ENCODE peak calls at places on chromosomes 5 and 9, in six cellular contexts. One of them, this sample, is unnamed.

GRCh38 chr5:149403923-149404745 is 25.0 kb upstream of the IL17B start:
- DNase-seq in heart right ventricle: no peak
- DNase-seq in GM06990: no peak
- DNase-seq in foreskin fibroblast: peak; percentile 81
- DNase-seq in AG09309: peak; percentile 94
- DNase-seq in ovary: peak; percentile 13
- DNase-seq in this sample: peak; percentile 67

GRCh38 chr5:54702470-54702869 is 184.9 kb downstream of the SNX18 start:
- DNase-seq in AG09309: no peak
- DNase-seq in foreskin fibroblast: no peak
- DNase-seq in GM06990: no peak
- DNase-seq in heart right ventricle: no peak
- DNase-seq in ovary: no peak
- DNase-seq in this sample: no peak

GRCh38 chr9:94120854-94121376 is 36.7 kb downstream of the PTPDC1 start:
- DNase-seq in AG09309: no peak
- DNase-seq in foreskin fibroblast: no peak
- DNase-seq in heart right ventricle: no peak
- DNase-seq in GM06990: no peak
- DNase-seq in ovary: no peak
- DNase-seq in this sample: no peak

GRCh38 chr5:109708813-109709212 is 19.1 kb downstream of the MAN2A1 start:
- DNase-seq in AG09309: no peak
- DNase-seq in heart right ventricle: no peak
- DNase-seq in GM06990: no peak
- DNase-seq in foreskin fibroblast: no peak
- DNase-seq in ovary: no peak
- DNase-seq in this sample: no peak

GRCh38 chr5:59275537-59276276 is 617.8 kb downstream of the PDE4D start:
- DNase-seq in heart right ventricle: peak; percentile 15
- DNase-seq in GM06990: no peak
- DNase-seq in ovary: no peak
- DNase-seq in foreskin fibroblast: peak; percentile 57
- DNase-seq in AG09309: no peak
- DNase-seq in this sample: peak; percentile 86

GRCh38 chr9:131096490-131097258 is at the start of gene AIF1L:
- DNase-seq in AG09309: no peak
- DNase-seq in GM06990: no peak
- DNase-seq in ovary: no peak
- DNase-seq in heart right ventricle: peak; percentile 38
- DNase-seq in foreskin fibroblast: peak; percentile 22
- DNase-seq in this sample: no peak

GRCh38 chr9:79023134-79023577 is 548.6 kb upstream of the TLE4 start:
- DNase-seq in GM06990: no peak
- DNase-seq in foreskin fibroblast: peak; percentile 90
- DNase-seq in AG09309: peak; percentile 92
- DNase-seq in heart right ventricle: no peak
- DNase-seq in ovary: no peak
- DNase-seq in this sample: peak; percentile 91

GRCh38 chr9:135706288-135706687 is 4.3 kb downstream of the KCNT1 start:
- DNase-seq in heart right ventricle: no peak
- DNase-seq in ovary: no peak
- DNase-seq in AG09309: no peak
- DNase-seq in GM06990: no peak
- DNase-seq in foreskin fibroblast: no peak
- DNase-seq in this sample: no peak

GRCh38 chr9:10050016-10050415 is 562.8 kb downstream of the PTPRD start:
- DNase-seq in AG09309: no peak
- DNase-seq in heart right ventricle: no peak
- DNase-seq in foreskin fibroblast: no peak
- DNase-seq in ovary: no peak
- DNase-seq in GM06990: no peak
- DNase-seq in this sample: peak; percentile 14

GRCh38 chr5:143417503-143418139 is 14.1 kb upstream of the NR3C1 start:
- DNase-seq in AG09309: no peak
- DNase-seq in GM06990: no peak
- DNase-seq in foreskin fibroblast: no peak
- DNase-seq in heart right ventricle: no peak
- DNase-seq in ovary: no peak
- DNase-seq in this sample: no peak
- H3K4me3 ChIP-seq in AG09309: no peak overlapping the region
- H3K4me3 ChIP-seq in GM06990: no peak overlapping the region
- H3K4me3 ChIP-seq in foreskin fibroblast: no peak overlapping the region
- H3K4me3 ChIP-seq in heart right ventricle: no peak overlapping the region
- H3K4me3 ChIP-seq in ovary: no peak overlapping the region
- H3K4me3 ChIP-seq in this sample: no peak overlapping the region

GRCh38 chr5:68252678-68253520 is 37.3 kb downstream of the PIK3R1 start:
- DNase-seq in ovary: peak; percentile 66
- DNase-seq in AG09309: no peak
- DNase-seq in foreskin fibroblast: peak; percentile 88
- DNase-seq in heart right ventricle: no peak
- DNase-seq in GM06990: no peak
- DNase-seq in this sample: peak; percentile 88

GRCh38 chr5:68257207-68257606 is 41.7 kb downstream of the PIK3R1 start:
- DNase-seq in foreskin fibroblast: no peak
- DNase-seq in heart right ventricle: no peak
- DNase-seq in GM06990: no peak
- DNase-seq in ovary: no peak
- DNase-seq in AG09309: no peak
- DNase-seq in this sample: no peak

GRCh38 chr5:68258531-68258930 is 43.0 kb downstream of the PIK3R1 start:
- DNase-seq in heart right ventricle: no peak
- DNase-seq in GM06990: no peak
- DNase-seq in AG09309: no peak
- DNase-seq in ovary: no peak
- DNase-seq in foreskin fibroblast: no peak
- DNase-seq in this sample: no peak

GRCh38 chr5:68253612-68254341 is 38.2 kb downstream of the PIK3R1 start:
- DNase-seq in foreskin fibroblast: peak; percentile 83
- DNase-seq in ovary: no peak
- DNase-seq in AG09309: no peak
- DNase-seq in heart right ventricle: no peak
- DNase-seq in GM06990: no peak
- DNase-seq in this sample: no peak

GRCh38 chr5:68255305-68256130 is 40.0 kb downstream of the PIK3R1 start:
- DNase-seq in AG09309: no peak
- DNase-seq in foreskin fibroblast: no peak
- DNase-seq in ovary: no peak
- DNase-seq in GM06990: no peak
- DNase-seq in heart right ventricle: no peak
- DNase-seq in this sample: no peak
- H3K4me3 ChIP-seq in AG09309: no peak overlapping the region
- H3K4me3 ChIP-seq in foreskin fibroblast: peak overlapping the region; percentile 11
- H3K4me3 ChIP-seq in ovary: no peak overlapping the region
- H3K4me3 ChIP-seq in GM06990: no peak overlapping the region
- H3K4me3 ChIP-seq in heart right ventricle: no peak overlapping the region
- H3K4me3 ChIP-seq in this sample: no peak overlapping the region

GRCh38 chr9:21546949-21547348 is 64.8 kb upstream of the IFNE start:
- DNase-seq in ovary: no peak
- DNase-seq in heart right ventricle: no peak
- DNase-seq in GM06990: no peak
- DNase-seq in AG09309: no peak
- DNase-seq in foreskin fibroblast: no peak
- DNase-seq in this sample: no peak

GRCh38 chr9:21543187-21543586 is 61.1 kb upstream of the IFNE start:
- DNase-seq in ovary: no peak
- DNase-seq in GM06990: no peak
- DNase-seq in AG09309: no peak
- DNase-seq in foreskin fibroblast: no peak
- DNase-seq in heart right ventricle: no peak
- DNase-seq in this sample: no peak

GRCh38 chr9:21542780-21543179 is 60.7 kb upstream of the IFNE start:
- DNase-seq in heart right ventricle: no peak
- DNase-seq in GM06990: no peak
- DNase-seq in ovary: no peak
- DNase-seq in foreskin fibroblast: no peak
- DNase-seq in AG09309: no peak
- DNase-seq in this sample: no peak
- H3K4me3 ChIP-seq in heart right ventricle: no peak overlapping the region
- H3K4me3 ChIP-seq in GM06990: no peak overlapping the region
- H3K4me3 ChIP-seq in ovary: no peak overlapping the region
- H3K4me3 ChIP-seq in foreskin fibroblast: no peak overlapping the region
- H3K4me3 ChIP-seq in AG09309: no peak overlapping the region
- H3K4me3 ChIP-seq in this sample: no peak overlapping the region

DNA sequence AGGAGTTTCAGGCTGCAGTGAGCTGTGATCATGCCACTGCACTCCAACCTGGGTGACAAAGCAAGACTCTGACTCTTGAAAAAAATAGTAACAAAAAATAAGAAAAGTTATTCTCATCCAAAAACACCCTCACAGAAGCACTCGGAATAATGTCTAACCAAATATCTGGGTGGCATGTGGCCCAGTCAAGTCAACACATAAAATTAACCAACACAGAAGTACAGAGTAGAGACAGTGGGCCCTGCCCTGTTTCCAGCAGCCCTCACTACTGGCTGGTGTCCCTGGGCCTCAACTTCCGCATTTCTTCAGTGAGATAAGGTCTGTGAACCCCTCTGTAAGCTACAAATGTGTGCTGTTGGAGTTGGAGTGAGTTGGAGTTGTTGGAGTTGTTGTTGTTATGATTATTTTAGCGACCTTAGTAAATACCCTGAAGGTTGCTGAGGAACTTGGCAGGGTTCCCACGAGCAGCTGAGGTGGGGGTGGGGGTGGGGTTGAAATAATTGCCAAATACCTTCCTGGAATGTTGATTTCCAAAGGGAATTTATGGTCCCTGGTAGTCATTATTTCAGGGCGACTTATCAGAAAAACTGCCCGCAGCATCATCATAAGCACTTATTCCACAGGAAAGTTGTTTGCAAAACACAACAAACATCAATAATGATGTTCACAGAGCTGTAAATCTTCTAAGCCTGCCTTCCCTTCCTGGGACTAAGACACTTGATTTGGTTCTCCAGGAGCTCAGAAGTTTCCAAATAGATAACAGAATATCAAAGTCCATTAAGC is 30.2 kb downstream of the C5orf15 start:
- DNase-seq in ovary: no peak
- DNase-seq in foreskin fibroblast: no peak
- DNase-seq in GM06990: no peak
- DNase-seq in heart right ventricle: no peak
- DNase-seq in AG09309: no peak
- DNase-seq in this sample: no peak
- H3K4me3 ChIP-seq in ovary: no peak overlapping the region
- H3K4me3 ChIP-seq in foreskin fibroblast: no peak overlapping the region
- H3K4me3 ChIP-seq in GM06990: no peak overlapping the region
- H3K4me3 ChIP-seq in heart right ventricle: no peak overlapping the region
- H3K4me3 ChIP-seq in AG09309: no peak overlapping the region
- H3K4me3 ChIP-seq in this sample: no peak overlapping the region

GRCh38 chr5:13985736-13986418 is 41.4 kb upstream of the DNAH5 start:
- DNase-seq in ovary: no peak
- DNase-seq in AG09309: peak; percentile 57
- DNase-seq in GM06990: no peak
- DNase-seq in foreskin fibroblast: peak; percentile 94
- DNase-seq in heart right ventricle: no peak
- DNase-seq in this sample: peak; percentile 95
- H3K4me3 ChIP-seq in ovary: no peak overlapping the region
- H3K4me3 ChIP-seq in AG09309: peak overlapping the region; percentile 3
- H3K4me3 ChIP-seq in GM06990: no peak overlapping the region
- H3K4me3 ChIP-seq in foreskin fibroblast: no peak overlapping the region
- H3K4me3 ChIP-seq in heart right ventricle: no peak overlapping the region
- H3K4me3 ChIP-seq in this sample: no peak overlapping the region

GRCh38 chr9:129458663-129459549 is 162.0 kb downstream of the C9orf50 start:
- DNase-seq in heart right ventricle: peak; percentile 71
- DNase-seq in GM06990: no peak
- DNase-seq in ovary: peak; percentile 78
- DNase-seq in AG09309: no peak
- DNase-seq in foreskin fibroblast: peak; percentile 41
- DNase-seq in this sample: peak; percentile 88

GRCh38 chr9:129458155-129458661 is 162.7 kb downstream of the C9orf50 start:
- DNase-seq in ovary: no peak
- DNase-seq in foreskin fibroblast: peak; percentile 50
- DNase-seq in GM06990: peak; percentile 46
- DNase-seq in AG09309: no peak
- DNase-seq in heart right ventricle: peak; percentile 61
- DNase-seq in this sample: peak; percentile 65

GRCh38 chr9:129460323-129461261 is 160.3 kb downstream of the C9orf50 start:
- DNase-seq in foreskin fibroblast: peak; percentile 100
- DNase-seq in ovary: peak; percentile 99
- DNase-seq in heart right ventricle: peak; percentile 95
- DNase-seq in AG09309: peak; percentile 95
- DNase-seq in GM06990: peak; percentile 81
- DNase-seq in this sample: peak; percentile 100

GRCh38 chr9:129457325-129457779 is 163.5 kb downstream of the C9orf50 start:
- DNase-seq in foreskin fibroblast: no peak
- DNase-seq in heart right ventricle: no peak
- DNase-seq in AG09309: no peak
- DNase-seq in ovary: no peak
- DNase-seq in GM06990: no peak
- DNase-seq in this sample: no peak

GRCh38 chr9:129459550-129460322 is 161.2 kb downstream of the C9orf50 start:
- DNase-seq in heart right ventricle: no peak
- DNase-seq in AG09309: no peak
- DNase-seq in GM06990: no peak
- DNase-seq in foreskin fibroblast: no peak
- DNase-seq in ovary: no peak
- DNase-seq in this sample: no peak
- H3K4me3 ChIP-seq in heart right ventricle: peak overlapping the region; percentile 15
- H3K4me3 ChIP-seq in AG09309: peak overlapping the region; percentile 11
- H3K4me3 ChIP-seq in GM06990: no peak overlapping the region
- H3K4me3 ChIP-seq in foreskin fibroblast: no peak overlapping the region
- H3K4me3 ChIP-seq in ovary: no peak overlapping the region
- H3K4me3 ChIP-seq in this sample: no peak overlapping the region

GRCh38 chr5:220008-220407 is 1.9 kb downstream of the SDHA start:
- DNase-seq in AG09309: no peak
- DNase-seq in heart right ventricle: no peak
- DNase-seq in foreskin fibroblast: no peak
- DNase-seq in GM06990: no peak
- DNase-seq in ovary: no peak
- DNase-seq in this sample: no peak
- H3K4me3 ChIP-seq in AG09309: peak overlapping the region; percentile 82
- H3K4me3 ChIP-seq in heart right ventricle: peak overlapping the region; percentile 96
- H3K4me3 ChIP-seq in foreskin fibroblast: peak overlapping the region; percentile 88
- H3K4me3 ChIP-seq in GM06990: peak overlapping the region; percentile 92
- H3K4me3 ChIP-seq in ovary: peak overlapping the region; percentile 94
- H3K4me3 ChIP-seq in this sample: no peak overlapping the region

GRCh38 chr9:105063665-105064247 is 135.8 kb upstream of the ABCA1 start:
- DNase-seq in ovary: peak; percentile 46
- DNase-seq in AG09309: peak; percentile 91
- DNase-seq in foreskin fibroblast: peak; percentile 82
- DNase-seq in heart right ventricle: no peak
- DNase-seq in GM06990: no peak
- DNase-seq in this sample: peak; percentile 96

GRCh38 chr9:105066265-105066865 is 138.4 kb upstream of the ABCA1 start:
- DNase-seq in foreskin fibroblast: no peak
- DNase-seq in heart right ventricle: no peak
- DNase-seq in GM06990: no peak
- DNase-seq in AG09309: no peak
- DNase-seq in ovary: no peak
- DNase-seq in this sample: no peak

GRCh38 chr9:105064248-105065118 is 136.5 kb upstream of the ABCA1 start:
- DNase-seq in GM06990: peak; percentile 7
- DNase-seq in heart right ventricle: peak; percentile 90
- DNase-seq in AG09309: peak; percentile 91
- DNase-seq in foreskin fibroblast: peak; percentile 99
- DNase-seq in ovary: peak; percentile 89
- DNase-seq in this sample: peak; percentile 99

GRCh38 chr9:105067895-105068580 is 140.1 kb upstream of the ABCA1 start:
- DNase-seq in foreskin fibroblast: peak; percentile 50
- DNase-seq in ovary: no peak
- DNase-seq in AG09309: peak; percentile 88
- DNase-seq in GM06990: no peak
- DNase-seq in heart right ventricle: no peak
- DNase-seq in this sample: peak; percentile 95

GRCh38 chr9:105065119-105066088 is 137.4 kb upstream of the ABCA1 start:
- DNase-seq in heart right ventricle: no peak
- DNase-seq in GM06990: no peak
- DNase-seq in AG09309: no peak
- DNase-seq in foreskin fibroblast: no peak
- DNase-seq in ovary: no peak
- DNase-seq in this sample: no peak
- H3K4me3 ChIP-seq in heart right ventricle: no peak overlapping the region
- H3K4me3 ChIP-seq in GM06990: no peak overlapping the region
- H3K4me3 ChIP-seq in AG09309: no peak overlapping the region
- H3K4me3 ChIP-seq in foreskin fibroblast: no peak overlapping the region
- H3K4me3 ChIP-seq in ovary: no peak overlapping the region
- H3K4me3 ChIP-seq in this sample: no peak overlapping the region

This sample was measured in choroid plexus epithelial cell.